ENCODE peak calls at places on chromosome 19, in four cellular contexts. One of them, this sample, is unnamed.

GRCh38 chr19:41411682-41412265 is 14.2 kb downstream of the BCKDHA start:
- DNase-seq in GM12878: no peak
- DNase-seq in K562: no peak
- DNase-seq in HepG2: no peak
- DNase-seq in this sample: no peak

GRCh38 chr19:45528744-45529453 is 21.6 kb downstream of the VASP start:
- DNase-seq in GM12878: no peak
- DNase-seq in HepG2: no peak
- DNase-seq in K562: peak; percentile 77
- DNase-seq in this sample: peak; percentile 91

GRCh38 chr19:12064266-12065099 is at the start of gene ZNF844:
- DNase-seq in HepG2: peak; percentile 82
- DNase-seq in K562: peak; percentile 81
- DNase-seq in GM12878: peak; percentile 48
- DNase-seq in this sample: peak; percentile 98

GRCh38 chr19:46466536-46467199 is 4.7 kb downstream of the PNMA8A start:
- DNase-seq in K562: no peak
- DNase-seq in GM12878: peak; percentile 55
- DNase-seq in HepG2: no peak
- DNase-seq in this sample: no peak

GRCh38 chr19:575527-576506 is 3.4 kb downstream of the BSG start:
- DNase-seq in K562: peak; percentile 56
- DNase-seq in HepG2: no peak
- DNase-seq in GM12878: no peak
- DNase-seq in this sample: no peak

GRCh38 chr19:42092350-42092749 is 16.4 kb downstream of the ZNF574 start:
- DNase-seq in HepG2: no peak
- DNase-seq in K562: no peak
- DNase-seq in GM12878: no peak
- DNase-seq in this sample: peak; percentile 69

GRCh38 chr19:38735257-38735686 is 9.0 kb downstream of the CAPN12 start:
- DNase-seq in GM12878: no peak
- DNase-seq in HepG2: no peak
- DNase-seq in K562: peak; percentile 63
- DNase-seq in this sample: peak; percentile 70

GRCh38 chr19:4345656-4346383 is 2.5 kb downstream of the MPND start:
- DNase-seq in HepG2: no peak
- DNase-seq in GM12878: no peak
- DNase-seq in K562: no peak
- DNase-seq in this sample: no peak

GRCh38 chr19:2048104-2048958 is 2.7 kb downstream of the MKNK2 start:
- DNase-seq in HepG2: no peak
- DNase-seq in K562: no peak
- DNase-seq in GM12878: no peak
- DNase-seq in this sample: no peak

GRCh38 chr19:1104452-1105216 is 840 bp downstream of the GPX4 start:
- DNase-seq in HepG2: peak; percentile 72
- DNase-seq in GM12878: no peak
- DNase-seq in K562: peak; percentile 84
- DNase-seq in this sample: peak; percentile 78

GRCh38 chr19:40223135-40223822 is 3.2 kb downstream of the CCNP start:
- DNase-seq in K562: no peak
- DNase-seq in HepG2: no peak
- DNase-seq in GM12878: no peak
- DNase-seq in this sample: peak; percentile 93

GRCh38 chr19:45577111-45577905 is 7.3 kb downstream of the OPA3 start:
- DNase-seq in HepG2: peak; percentile 86
- DNase-seq in GM12878: no peak
- DNase-seq in K562: no peak
- DNase-seq in this sample: no peak

GRCh38 chr19:46489445-46490272 is 6.0 kb downstream of the PNMA8B start:
- DNase-seq in K562: peak; percentile 57
- DNase-seq in GM12878: no peak
- DNase-seq in HepG2: no peak
- DNase-seq in this sample: peak; percentile 55

GRCh38 chr19:1243768-1244692 is 2.5 kb downstream of the ATP5F1D start:
- DNase-seq in GM12878: no peak
- DNase-seq in HepG2: peak; percentile 81
- DNase-seq in K562: no peak
- DNase-seq in this sample: peak; percentile 93

GRCh38 chr19:5036733-5037681 is 68.1 kb downstream of the KDM4B start:
- DNase-seq in HepG2: no peak
- DNase-seq in K562: no peak
- DNase-seq in GM12878: no peak
- DNase-seq in this sample: no peak

GRCh38 chr19:6551607-6552450 is 21.0 kb downstream of the TNFSF9 start:
- DNase-seq in GM12878: no peak
- DNase-seq in HepG2: peak; percentile 45
- DNase-seq in K562: peak; percentile 85
- DNase-seq in this sample: peak; percentile 82

GRCh38 chr19:3554254-3555083 is 2.9 kb downstream of the MFSD12 start:
- DNase-seq in HepG2: no peak
- DNase-seq in GM12878: no peak
- DNase-seq in K562: no peak
- DNase-seq in this sample: no peak

GRCh38 chr19:45852941-45853340 is 10.0 kb downstream of the SYMPK start:
- DNase-seq in HepG2: no peak
- DNase-seq in GM12878: no peak
- DNase-seq in K562: no peak
- DNase-seq in this sample: no peak

GRCh38 chr19:12806242-12807131 is at the start of gene RNASEH2A:
- DNase-seq in GM12878: no peak
- DNase-seq in HepG2: peak; percentile 70
- DNase-seq in K562: peak; percentile 88
- DNase-seq in this sample: peak; percentile 91

GRCh38 chr19:58558066-58558622 is at the start of gene UBE2M:
- DNase-seq in GM12878: no peak
- DNase-seq in K562: peak; percentile 66
- DNase-seq in HepG2: no peak
- DNase-seq in this sample: peak; percentile 56

GRCh38 chr19:58510084-58510862 is 1.5 kb downstream of the SLC27A5 start:
- DNase-seq in HepG2: peak; percentile 81
- DNase-seq in K562: no peak
- DNase-seq in GM12878: no peak
- DNase-seq in this sample: no peak

GRCh38 chr19:16772841-16773240 is 53.2 kb downstream of the NWD1 start:
- DNase-seq in K562: no peak
- DNase-seq in GM12878: no peak
- DNase-seq in HepG2: no peak
- DNase-seq in this sample: no peak

GRCh38 chr19:11948646-11949045 is 16.2 kb upstream of the ZNF763 start:
- DNase-seq in HepG2: no peak
- DNase-seq in K562: no peak
- DNase-seq in GM12878: no peak
- DNase-seq in this sample: no peak

GRCh38 chr19:36113895-36114762 is 546 bp downstream of the POLR2I start:
- DNase-seq in HepG2: no peak
- DNase-seq in GM12878: no peak
- DNase-seq in K562: peak; percentile 53
- DNase-seq in this sample: peak; percentile 51

GRCh38 chr19:57887195-57887941 is 1.5 kb downstream of the ZNF814 start:
- DNase-seq in GM12878: no peak
- DNase-seq in K562: no peak
- DNase-seq in HepG2: no peak
- DNase-seq in this sample: peak; percentile 44

GRCh38 chr19:46016426-46017094 is 6.3 kb downstream of the PGLYRP1 start:
- DNase-seq in HepG2: peak; percentile 43
- DNase-seq in GM12878: peak; percentile 11
- DNase-seq in K562: peak; percentile 97
- DNase-seq in this sample: peak; percentile 89

GRCh38 chr19:15099017-15099582 is 8.1 kb upstream of the SYDE1 start:
- DNase-seq in HepG2: no peak
- DNase-seq in GM12878: no peak
- DNase-seq in K562: no peak
- DNase-seq in this sample: no peak

GRCh38 chr19:29139227-29139626 is 73.7 kb downstream of the UQCRFS1 start:
- DNase-seq in GM12878: no peak
- DNase-seq in HepG2: no peak
- DNase-seq in K562: no peak
- DNase-seq in this sample: no peak

GRCh38 chr19:4009990-4010807 is 2.7 kb downstream of the PIAS4 start:
- DNase-seq in HepG2: no peak
- DNase-seq in GM12878: no peak
- DNase-seq in K562: no peak
- DNase-seq in this sample: no peak

GRCh38 chr19:24062222-24062621 is 24.8 kb upstream of the ZNF254 start:
- DNase-seq in HepG2: no peak
- DNase-seq in GM12878: no peak
- DNase-seq in K562: no peak
- DNase-seq in this sample: no peak

GRCh38 chr19:47459477-47459876 is 12.2 kb downstream of the SLC8A2 start:
- DNase-seq in K562: no peak
- DNase-seq in HepG2: no peak
- DNase-seq in GM12878: no peak
- DNase-seq in this sample: no peak

GRCh38 chr19:17206736-17207581 is 8.2 kb upstream of the USE1 start:
- DNase-seq in K562: no peak
- DNase-seq in HepG2: no peak
- DNase-seq in GM12878: no peak
- DNase-seq in this sample: no peak

GRCh38 chr19:51467864-51468544 is 9.8 kb upstream of the SIGLEC8 start:
- DNase-seq in GM12878: no peak
- DNase-seq in K562: peak; percentile 67
- DNase-seq in HepG2: no peak
- DNase-seq in this sample: no peak

GRCh38 chr19:51469162-51469561 is 9.2 kb upstream of the CEACAM18 start:
- DNase-seq in HepG2: no peak
- DNase-seq in K562: peak; percentile 16
- DNase-seq in GM12878: no peak
- DNase-seq in this sample: no peak

GRCh38 chr19:51468545-51468920 is 9.8 kb upstream of the CEACAM18 start:
- DNase-seq in HepG2: no peak
- DNase-seq in GM12878: no peak
- DNase-seq in K562: peak; percentile 49
- DNase-seq in this sample: no peak

GRCh38 chr19:51470966-51471365 is 7.4 kb upstream of the CEACAM18 start:
- DNase-seq in GM12878: no peak
- DNase-seq in HepG2: no peak
- DNase-seq in K562: peak; percentile 26
- DNase-seq in this sample: no peak

GRCh38 chr19:51469629-51470028 is 8.7 kb upstream of the CEACAM18 start:
- DNase-seq in GM12878: no peak
- DNase-seq in HepG2: no peak
- DNase-seq in K562: no peak
- DNase-seq in this sample: no peak
- TF ChIP-seq SP1 in GM12878: no peak
- TF ChIP-seq SP1 in HepG2: no peak
- TF ChIP-seq SP1 in K562: no peak
- TF ChIP-seq SP1 in this sample: no peak

DNA sequence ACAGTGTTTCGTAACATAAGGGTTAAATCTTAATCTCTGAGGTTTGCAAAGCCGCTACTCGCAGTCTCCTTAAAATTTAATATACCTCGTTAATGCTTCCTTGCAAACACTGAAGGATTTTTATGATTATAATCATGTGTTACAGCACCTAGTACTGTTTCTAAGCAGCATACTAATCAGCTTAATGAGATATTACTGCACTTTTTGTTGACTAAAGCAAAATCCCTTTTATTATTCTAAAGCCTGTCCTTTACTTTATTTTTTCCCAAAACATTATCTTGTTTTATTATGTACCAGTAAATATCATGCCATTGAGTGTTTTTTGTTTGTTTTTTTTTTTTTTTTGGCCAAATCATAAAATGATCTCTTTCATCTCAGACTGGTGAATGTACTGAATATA is 70.5 kb downstream of the ZNF536 start:
- DNase-seq in GM12878: no peak
- DNase-seq in K562: no peak
- DNase-seq in HepG2: no peak
- DNase-seq in this sample: no peak
- TF ChIP-seq CREM in GM12878: no peak
- TF ChIP-seq CREM in K562: no peak
- TF ChIP-seq CREM in HepG2: no peak
- TF ChIP-seq CREM in this sample: no peak

GRCh38 chr19:49231389-49231788 is 73.8 kb downstream of the TRPM4 start:
- DNase-seq in HepG2: no peak
- DNase-seq in K562: no peak
- DNase-seq in GM12878: peak; percentile 41
- DNase-seq in this sample: no peak
- TF ChIP-seq SP1 in HepG2: no peak
- TF ChIP-seq SP1 in K562: no peak
- TF ChIP-seq SP1 in GM12878: no peak
- TF ChIP-seq SP1 in this sample: no peak

GRCh38 chr19:18377026-18377425 is 8.9 kb upstream of the GDF15 start:
- DNase-seq in K562: no peak
- DNase-seq in HepG2: no peak
- DNase-seq in GM12878: no peak
- DNase-seq in this sample: no peak

GRCh38 chr19:18385359-18385674 is 641 bp upstream of the GDF15 start:
- DNase-seq in K562: no peak
- DNase-seq in GM12878: no peak
- DNase-seq in HepG2: no peak
- DNase-seq in this sample: no peak

GRCh38 chr19:18384775-18385174 is 1.2 kb upstream of the GDF15 start:
- DNase-seq in GM12878: no peak
- DNase-seq in HepG2: no peak
- DNase-seq in K562: no peak
- DNase-seq in this sample: no peak

GRCh38 chr19:18380843-18381242 is 5.1 kb upstream of the GDF15 start:
- DNase-seq in K562: no peak
- DNase-seq in HepG2: no peak
- DNase-seq in GM12878: no peak
- DNase-seq in this sample: no peak

GRCh38 chr19:18379803-18380747 is 5.9 kb upstream of the GDF15 start:
- DNase-seq in GM12878: no peak
- DNase-seq in HepG2: peak; percentile 98
- DNase-seq in K562: peak; percentile 45
- DNase-seq in this sample: peak; percentile 27
- TF ChIP-seq CREM in GM12878: no peak
- TF ChIP-seq CREM in HepG2: no peak
- TF ChIP-seq CREM in K562: no peak
- TF ChIP-seq CREM in this sample: no peak

GRCh38 chr19:7833225-7834156 is 3.5 kb downstream of the EVI5L start:
- DNase-seq in GM12878: no peak
- DNase-seq in HepG2: peak; percentile 29
- DNase-seq in K562: peak; percentile 38
- DNase-seq in this sample: no peak
- TF ChIP-seq SP1 in GM12878: no peak
- TF ChIP-seq SP1 in HepG2: no peak
- TF ChIP-seq SP1 in K562: no peak
- TF ChIP-seq SP1 in this sample: no peak

GRCh38 chr19:32824136-32824835 is 45.3 kb downstream of the SLC7A9 start:
- DNase-seq in HepG2: no peak
- DNase-seq in GM12878: no peak
- DNase-seq in K562: no peak
- DNase-seq in this sample: no peak
- TF ChIP-seq CREM in HepG2: no peak
- TF ChIP-seq CREM in GM12878: no peak
- TF ChIP-seq CREM in K562: no peak
- TF ChIP-seq CREM in this sample: no peak